ENCODE peak calls at places on chromosomes 5 and 9, in ten cellular contexts. K, Q, R, D, A, B, L, W, S and M are unnamed samples. For H3K36me3 and H3K27me3, the result is how much of the 10 kb centered on the place peaks cover.

GRCh38 chr9:85408494-85408893 is 333.3 kb downstream of the AGTPBP1 start:
- DNase-seq in K (no peak), Q (no peak), R (no peak), D (no peak), A (no peak), B (no peak), L (no peak), W (no peak), S (no peak), M (no peak)

GRCh38 chr5:132260714-132261615 is 3.5 kb downstream of the PDLIM4 start:
- DNase-seq in K (no peak), Q (no peak), R (peak), D (no peak), A (peak), B (no peak), L (no peak), W (peak), S (peak), M (peak)

GRCh38 chr9:116697887-116698286 is 10.8 kb downstream of the TRIM32 start:
- DNase-seq in K (no peak), Q (no peak), R (no peak), D (no peak), A (no peak), B (no peak), L (no peak), W (no peak), S (no peak), M (no peak)

GRCh38 chr5:151288180-151288579 is 15.4 kb downstream of the SLC36A3 start:
- DNase-seq in K (no peak), Q (no peak), R (no peak), D (no peak), A (no peak), B (no peak), L (no peak), W (no peak), S (no peak), M (no peak)

GRCh38 chr5:152634596-152634995 is 229.5 kb upstream of the NMUR2 start:
- DNase-seq in K (no peak), Q (no peak), R (no peak), D (no peak), A (no peak), B (no peak), L (no peak), W (no peak), S (no peak), M (no peak)

GRCh38 chr5:66186108-66186507 is 42.0 kb downstream of the SREK1 start:
- DNase-seq in K (no peak), Q (no peak), R (no peak), D (no peak), A (no peak), B (no peak), L (no peak), W (no peak), S (no peak), M (no peak)

GRCh38 chr5:7957329-7957728 is 88.4 kb downstream of the MTRR start:
- DNase-seq in K (no peak), Q (no peak), R (no peak), D (no peak), A (no peak), B (no peak), L (no peak), W (no peak), S (no peak), M (no peak)

GRCh38 chr5:76601470-76601869 is 21.7 kb downstream of the F2RL2 start:
- DNase-seq in K (no peak), Q (no peak), R (peak), D (peak), A (peak), B (peak), L (no peak), W (no peak), S (no peak), M (peak)

GRCh38 chr9:73260506-73260905 is 108.8 kb downstream of the ANXA1 start:
- DNase-seq in K (no peak), Q (no peak), R (no peak), D (no peak), A (no peak), B (no peak), L (no peak), W (no peak), S (no peak), M (no peak)

GRCh38 chr5:142551242-142552067 is 134.4 kb downstream of the FGF1 start:
- DNase-seq in K (no peak), Q (no peak), R (no peak), D (no peak), A (no peak), B (no peak), L (no peak), W (no peak), S (no peak), M (peak)

GRCh38 chr5:158543539-158544387 is 556.0 kb downstream of the EBF1 start:
- DNase-seq in K (no peak), Q (no peak), R (peak), D (no peak), A (no peak), B (no peak), L (no peak), W (no peak), S (no peak), M (no peak)

GRCh38 chr5:62937661-62938558 is 359.3 kb downstream of the LRRC70 start:
- DNase-seq in K (no peak), Q (no peak), R (peak), D (no peak), A (no peak), B (no peak), L (no peak), W (no peak), S (no peak), M (peak)

GRCh38 chr5:170366276-170366675 is 22.9 kb downstream of the KCNMB1 start:
- DNase-seq in K (no peak), Q (no peak), R (no peak), D (no peak), A (no peak), B (no peak), L (no peak), W (no peak), S (no peak), M (no peak)

GRCh38 chr5:74596930-74597329 is 43.6 kb downstream of the ENC1 start:
- DNase-seq in K (no peak), Q (no peak), R (peak), D (no peak), A (no peak), B (no peak), L (no peak), W (no peak), S (no peak), M (no peak)

GRCh38 chr9:18189876-18190670 is 283.9 kb upstream of the ADAMTSL1 start:
- DNase-seq in K (no peak), Q (no peak), R (no peak), D (no peak), A (no peak), B (no peak), L (no peak), W (no peak), S (no peak), M (no peak)

GRCh38 chr5:56075361-56075760 is 80.6 kb upstream of the IL6ST start:
- DNase-seq in K (no peak), Q (no peak), R (peak), D (no peak), A (no peak), B (no peak), L (no peak), W (peak), S (peak), M (no peak)

GRCh38 chr5:59123595-59124561 is 541.0 kb downstream of the RAB3C start:
- DNase-seq in K (no peak), Q (no peak), R (no peak), D (peak), A (no peak), B (no peak), L (no peak), W (no peak), S (no peak), M (no peak)

GRCh38 chr5:76874088-76874581 is 24.3 kb downstream of the S100Z start:
- DNase-seq in K (no peak), Q (no peak), R (peak), D (no peak), A (no peak), B (no peak), L (no peak), W (no peak), S (no peak), M (no peak)

GRCh38 chr9:19999491-20000057 is 210.7 kb upstream of the SLC24A2 start:
- DNase-seq in K (no peak), Q (no peak), R (peak), D (peak), A (no peak), B (no peak), L (peak), W (no peak), S (no peak), M (peak)

GRCh38 chr5:119439140-119439625 is 13.1 kb upstream of the HSD17B4 start:
- DNase-seq in K (no peak), Q (no peak), R (no peak), D (no peak), A (no peak), B (no peak), L (no peak), W (peak), S (no peak), M (no peak)

DNA sequence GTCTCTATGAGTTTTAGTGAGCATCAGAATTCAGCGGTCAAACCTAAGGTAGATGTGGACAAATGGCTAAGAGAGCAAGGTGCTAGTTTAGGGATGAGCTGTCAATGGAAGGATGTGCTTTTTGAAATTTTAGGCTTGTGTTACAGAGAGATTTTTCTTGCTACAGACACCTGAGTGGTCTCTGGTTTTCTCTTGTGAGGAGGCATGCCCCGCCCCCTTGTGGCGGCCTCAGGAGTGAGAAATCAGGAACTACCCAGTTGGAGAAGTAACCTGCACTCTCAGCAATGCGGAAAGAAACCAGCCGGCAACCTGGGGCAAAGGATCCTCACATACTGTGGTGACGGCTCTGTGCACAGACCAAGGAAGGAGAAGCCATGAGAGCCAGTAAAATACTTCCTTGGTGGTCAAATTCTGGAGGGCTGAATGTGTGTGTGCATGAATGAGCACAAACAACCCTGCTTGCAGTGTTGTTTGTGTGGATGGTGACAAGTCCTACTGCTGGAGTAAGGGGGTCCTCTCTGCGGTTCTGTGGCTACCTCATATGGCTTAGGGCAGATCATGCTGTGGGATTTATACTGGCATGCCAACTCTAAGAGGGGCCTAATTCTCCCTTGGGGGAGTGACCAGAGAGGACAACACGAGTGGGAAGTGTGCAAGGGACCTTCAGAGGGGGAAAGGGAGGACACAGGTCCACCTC is 16.7 kb upstream of the HSD17B4 start:
- DNase-seq in K (peak), Q (peak), R (peak), D (peak), A (peak), B (peak), L (peak), W (peak), S (peak), M (peak)
- H3K4me3 ChIP-seq in K (no peak), Q (no peak), R (no peak), D (no peak), A (no peak), B (no peak), L (no peak), W (no peak), S (no peak), M (no peak)

GRCh38 chr5:32383065-32383464 is 61.5 kb downstream of the ZFR start:
- DNase-seq in K (no peak), Q (no peak), R (no peak), D (no peak), A (no peak), B (no peak), L (no peak), W (no peak), S (no peak), M (no peak)

GRCh38 chr5:32379421-32379820 is 65.1 kb downstream of the ZFR start:
- DNase-seq in K (no peak), Q (no peak), R (no peak), D (no peak), A (no peak), B (no peak), L (no peak), W (no peak), S (no peak), M (no peak)
- H3K36me3 ChIP-seq in K (half or more), Q (half or more), R (under half), D (under half), A (under half), B (under half), L (under half), W (under half), S (half or more), M (half or more)

DNA sequence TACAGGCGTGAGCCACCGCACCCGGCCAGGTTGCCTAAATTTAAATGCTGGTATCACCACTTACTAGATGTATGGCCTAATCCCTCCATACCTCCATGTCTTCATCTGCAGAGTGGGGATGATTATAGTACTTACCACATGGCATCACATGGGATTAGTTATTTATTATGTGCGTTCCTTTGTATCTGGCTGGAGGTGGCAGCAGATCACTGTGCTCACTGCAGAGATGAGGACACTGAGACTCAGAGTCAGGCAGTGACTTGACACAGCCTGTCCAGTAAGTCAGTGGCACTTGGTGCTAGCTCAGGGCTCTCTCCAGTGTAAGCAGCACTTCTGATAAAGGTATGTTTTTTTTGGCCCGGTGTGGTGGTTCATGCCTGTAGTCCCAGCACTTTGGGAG is 38.4 kb upstream of the HAND1 start:
- DNase-seq in K (peak), Q (no peak), R (no peak), D (no peak), A (no peak), B (no peak), L (no peak), W (no peak), S (no peak), M (no peak)
- H3K27me3 ChIP-seq in K (under half), Q (under half), R (under half), D (under half), A (under half), B (under half), L (under half), W (under half), S (half or more), M (under half)

GRCh38 chr5:34756781-34757624 is 82.0 kb upstream of the TTC23L start:
- DNase-seq in K (no peak), Q (no peak), R (peak), D (no peak), A (peak), B (no peak), L (no peak), W (no peak), S (no peak), M (no peak)
- H3K4me3 ChIP-seq in K (no peak), Q (no peak), R (no peak), D (no peak), A (no peak), B (no peak), L (no peak), W (no peak), S (no peak), M (no peak)

GRCh38 chr9:21687351-21687750 is 115.1 kb upstream of the MTAP start:
- DNase-seq in K (no peak), Q (no peak), R (no peak), D (no peak), A (no peak), B (no peak), L (no peak), W (no peak), S (no peak), M (no peak)
- H3K36me3 ChIP-seq in K (under half), Q (under half), R (under half), D (under half), A (under half), B (under half), L (under half), W (under half), S (under half), M (under half)

GRCh38 chr5:947626-948471 is 55.2 kb downstream of the TRIP13 start:
- DNase-seq in K (no peak), Q (no peak), R (no peak), D (no peak), A (peak), B (no peak), L (no peak), W (no peak), S (no peak), M (no peak)

GRCh38 chr5:946720-947625 is 54.3 kb downstream of the TRIP13 start:
- DNase-seq in K (peak), Q (no peak), R (no peak), D (no peak), A (peak), B (no peak), L (no peak), W (no peak), S (no peak), M (no peak)

GRCh38 chr5:949275-949543 is 56.5 kb downstream of the TRIP13 start:
- DNase-seq in K (no peak), Q (no peak), R (no peak), D (no peak), A (no peak), B (no peak), L (no peak), W (no peak), S (no peak), M (no peak)

GRCh38 chr5:949815-950560 is 57.3 kb downstream of the TRIP13 start:
- DNase-seq in K (no peak), Q (no peak), R (no peak), D (no peak), A (no peak), B (no peak), L (no peak), W (no peak), S (no peak), M (no peak)

GRCh38 chr5:948472-949274 is 56.0 kb downstream of the TRIP13 start:
- DNase-seq in K (peak), Q (no peak), R (no peak), D (no peak), A (peak), B (no peak), L (no peak), W (no peak), S (no peak), M (no peak)
- H3K27me3 ChIP-seq in K (under half), Q (under half), R (half or more), D (under half), A (under half), B (under half), L (under half), W (under half), S (half or more), M (under half)